ENCODE peak calls at places on chromosomes 2 and 18, in nine cellular contexts. One of them, this sample, is unnamed.

GRCh38 chr2:23692901-23693605 is 233.9 kb downstream of the ATAD2B start:
- DNase-seq in NCI-H1436: no peak
- DNase-seq in Ammon's horn: no peak
- DNase-seq in HEK293T: no peak
- DNase-seq in activated CD4-positive, alpha-beta T cell treated with anti-CD3 and anti-CD28 coated beads, Interleukin-2, amount 50 U/mL, for 4 hours: no peak
- DNase-seq in erythroblast: no peak
- DNase-seq in pancreas: peak; percentile 41
- DNase-seq in stimulated activated CD4-positive, alpha-beta T cell treated with anti-CD3 and anti-CD28 coated beads, Interleukin-15, amount 100 ng/mL, for 1 hour: no peak
- DNase-seq in RPMI7951: no peak
- DNase-seq in this sample: no peak

GRCh38 chr2:148048475-148049221 is 27.8 kb downstream of the MBD5 start:
- DNase-seq in Ammon's horn: no peak
- DNase-seq in pancreas: no peak
- DNase-seq in activated CD4-positive, alpha-beta T cell treated with anti-CD3 and anti-CD28 coated beads, Interleukin-2, amount 50 U/mL, for 4 hours: no peak
- DNase-seq in erythroblast: no peak
- DNase-seq in stimulated activated CD4-positive, alpha-beta T cell treated with anti-CD3 and anti-CD28 coated beads, Interleukin-15, amount 100 ng/mL, for 1 hour: no peak
- DNase-seq in NCI-H1436: no peak
- DNase-seq in HEK293T: no peak
- DNase-seq in RPMI7951: peak; percentile 19
- DNase-seq in this sample: no peak

GRCh38 chr2:8089596-8089995 is 592.3 kb upstream of the ID2 start:
- DNase-seq in Ammon's horn: no peak
- DNase-seq in RPMI7951: peak; percentile 95
- DNase-seq in activated CD4-positive, alpha-beta T cell treated with anti-CD3 and anti-CD28 coated beads, Interleukin-2, amount 50 U/mL, for 4 hours: no peak
- DNase-seq in NCI-H1436: no peak
- DNase-seq in erythroblast: peak; percentile 13
- DNase-seq in pancreas: no peak
- DNase-seq in HEK293T: no peak
- DNase-seq in stimulated activated CD4-positive, alpha-beta T cell treated with anti-CD3 and anti-CD28 coated beads, Interleukin-15, amount 100 ng/mL, for 1 hour: no peak
- DNase-seq in this sample: no peak

GRCh38 chr2:105788670-105789290 is 44.1 kb downstream of the NCK2 start:
- DNase-seq in HEK293T: no peak
- DNase-seq in RPMI7951: no peak
- DNase-seq in erythroblast: no peak
- DNase-seq in NCI-H1436: no peak
- DNase-seq in pancreas: no peak
- DNase-seq in Ammon's horn: no peak
- DNase-seq in stimulated activated CD4-positive, alpha-beta T cell treated with anti-CD3 and anti-CD28 coated beads, Interleukin-15, amount 100 ng/mL, for 1 hour: no peak
- DNase-seq in activated CD4-positive, alpha-beta T cell treated with anti-CD3 and anti-CD28 coated beads, Interleukin-2, amount 50 U/mL, for 4 hours: no peak
- DNase-seq in this sample: no peak

GRCh38 chr2:54475285-54475684 is 19.2 kb downstream of the SPTBN1 start:
- DNase-seq in NCI-H1436: no peak
- DNase-seq in pancreas: no peak
- DNase-seq in activated CD4-positive, alpha-beta T cell treated with anti-CD3 and anti-CD28 coated beads, Interleukin-2, amount 50 U/mL, for 4 hours: no peak
- DNase-seq in RPMI7951: no peak
- DNase-seq in Ammon's horn: no peak
- DNase-seq in erythroblast: no peak
- DNase-seq in stimulated activated CD4-positive, alpha-beta T cell treated with anti-CD3 and anti-CD28 coated beads, Interleukin-15, amount 100 ng/mL, for 1 hour: no peak
- DNase-seq in HEK293T: no peak
- DNase-seq in this sample: no peak

GRCh38 chr18:8450013-8450412 is 159.2 kb upstream of the RAB12 start:
- DNase-seq in activated CD4-positive, alpha-beta T cell treated with anti-CD3 and anti-CD28 coated beads, Interleukin-2, amount 50 U/mL, for 4 hours: no peak
- DNase-seq in RPMI7951: peak; percentile 38
- DNase-seq in pancreas: no peak
- DNase-seq in Ammon's horn: no peak
- DNase-seq in stimulated activated CD4-positive, alpha-beta T cell treated with anti-CD3 and anti-CD28 coated beads, Interleukin-15, amount 100 ng/mL, for 1 hour: no peak
- DNase-seq in HEK293T: peak; percentile 47
- DNase-seq in NCI-H1436: no peak
- DNase-seq in erythroblast: no peak
- DNase-seq in this sample: no peak

GRCh38 chr2:218827701-218828476 is 3.7 kb downstream of the PRKAG3 start:
- DNase-seq in activated CD4-positive, alpha-beta T cell treated with anti-CD3 and anti-CD28 coated beads, Interleukin-2, amount 50 U/mL, for 4 hours: no peak
- DNase-seq in stimulated activated CD4-positive, alpha-beta T cell treated with anti-CD3 and anti-CD28 coated beads, Interleukin-15, amount 100 ng/mL, for 1 hour: no peak
- DNase-seq in Ammon's horn: no peak
- DNase-seq in pancreas: no peak
- DNase-seq in HEK293T: no peak
- DNase-seq in NCI-H1436: no peak
- DNase-seq in erythroblast: no peak
- DNase-seq in RPMI7951: no peak
- DNase-seq in this sample: no peak

GRCh38 chr18:72056171-72056570 is 488.0 kb downstream of the CBLN2 start:
- DNase-seq in Ammon's horn: no peak
- DNase-seq in NCI-H1436: peak; percentile 79
- DNase-seq in RPMI7951: no peak
- DNase-seq in stimulated activated CD4-positive, alpha-beta T cell treated with anti-CD3 and anti-CD28 coated beads, Interleukin-15, amount 100 ng/mL, for 1 hour: no peak
- DNase-seq in HEK293T: no peak
- DNase-seq in erythroblast: no peak
- DNase-seq in activated CD4-positive, alpha-beta T cell treated with anti-CD3 and anti-CD28 coated beads, Interleukin-2, amount 50 U/mL, for 4 hours: no peak
- DNase-seq in pancreas: no peak
- DNase-seq in this sample: no peak

GRCh38 chr2:191376981-191377629 is 131.9 kb downstream of the MYO1B start:
- DNase-seq in stimulated activated CD4-positive, alpha-beta T cell treated with anti-CD3 and anti-CD28 coated beads, Interleukin-15, amount 100 ng/mL, for 1 hour: no peak
- DNase-seq in Ammon's horn: peak; percentile 76
- DNase-seq in activated CD4-positive, alpha-beta T cell treated with anti-CD3 and anti-CD28 coated beads, Interleukin-2, amount 50 U/mL, for 4 hours: no peak
- DNase-seq in HEK293T: peak; percentile 60
- DNase-seq in pancreas: no peak
- DNase-seq in NCI-H1436: no peak
- DNase-seq in RPMI7951: peak; percentile 97
- DNase-seq in erythroblast: no peak
- DNase-seq in this sample: no peak

GRCh38 chr2:177633910-177634294 is 241.3 kb downstream of the AGPS start:
- DNase-seq in stimulated activated CD4-positive, alpha-beta T cell treated with anti-CD3 and anti-CD28 coated beads, Interleukin-15, amount 100 ng/mL, for 1 hour: no peak
- DNase-seq in erythroblast: no peak
- DNase-seq in HEK293T: no peak
- DNase-seq in activated CD4-positive, alpha-beta T cell treated with anti-CD3 and anti-CD28 coated beads, Interleukin-2, amount 50 U/mL, for 4 hours: no peak
- DNase-seq in NCI-H1436: peak; percentile 20
- DNase-seq in RPMI7951: no peak
- DNase-seq in Ammon's horn: no peak
- DNase-seq in pancreas: no peak
- DNase-seq in this sample: no peak

GRCh38 chr2:223954401-223954800 is 2.9 kb upstream of the MRPL44 start:
- DNase-seq in stimulated activated CD4-positive, alpha-beta T cell treated with anti-CD3 and anti-CD28 coated beads, Interleukin-15, amount 100 ng/mL, for 1 hour: no peak
- DNase-seq in activated CD4-positive, alpha-beta T cell treated with anti-CD3 and anti-CD28 coated beads, Interleukin-2, amount 50 U/mL, for 4 hours: no peak
- DNase-seq in pancreas: no peak
- DNase-seq in HEK293T: no peak
- DNase-seq in NCI-H1436: no peak
- DNase-seq in erythroblast: no peak
- DNase-seq in RPMI7951: peak; percentile 59
- DNase-seq in Ammon's horn: no peak
- DNase-seq in this sample: no peak

GRCh38 chr2:241724259-241724974 is 10.0 kb upstream of the D2HGDH start:
- DNase-seq in NCI-H1436: no peak
- DNase-seq in HEK293T: peak; percentile 25
- DNase-seq in stimulated activated CD4-positive, alpha-beta T cell treated with anti-CD3 and anti-CD28 coated beads, Interleukin-15, amount 100 ng/mL, for 1 hour: no peak
- DNase-seq in RPMI7951: no peak
- DNase-seq in erythroblast: no peak
- DNase-seq in Ammon's horn: no peak
- DNase-seq in pancreas: no peak
- DNase-seq in activated CD4-positive, alpha-beta T cell treated with anti-CD3 and anti-CD28 coated beads, Interleukin-2, amount 50 U/mL, for 4 hours: peak; percentile 30
- DNase-seq in this sample: no peak